ENCODE peak calls at places on chromosomes 7 and 10, in five cellular contexts. H is stomach, D is heart left ventricle, C is BE2C, G is adrenal gland. A is an unnamed sample. For H3K4me1, the result is how much of the 10 kb centered on the place peaks cover.

GRCh38 chr7:55534262-55534915 is 37.9 kb downstream of the VOPP1 start:
- DNase-seq in C (no peak), H (no peak), D (peak), G (peak), A (no peak)

GRCh38 chr7:2558620-2559282 is at the start of gene IQCE:
- DNase-seq in C (peak), G (peak), H (peak), D (peak), A (peak)

GRCh38 chr7:127530148-127530547 is 55.2 kb downstream of the GCC1 start:
- DNase-seq in C (no peak), D (no peak), G (no peak), H (no peak), A (no peak)

GRCh38 chr10:58892039-58892665 is 284.3 kb upstream of the PHYHIPL start:
- DNase-seq in G (peak), D (peak), H (no peak), C (no peak), A (no peak)

GRCh38 chr7:20797174-20798080 is 10.7 kb upstream of the SP8 start:
- DNase-seq in H (no peak), G (peak), C (no peak), D (no peak), A (no peak)

GRCh38 chr7:69430502-69431145 is 167.7 kb upstream of the AUTS2 start:
- DNase-seq in C (peak), G (peak), D (peak), H (no peak), A (no peak)

GRCh38 chr10:101441539-101442455 is 87.8 kb downstream of the BTRC start:
- DNase-seq in D (no peak), H (no peak), G (peak), C (peak), A (no peak)

GRCh38 chr7:5652118-5652517 is 129.3 kb downstream of the RNF216 start:
- DNase-seq in C (no peak), D (no peak), H (no peak), G (no peak), A (no peak)

GRCh38 chr10:49433069-49433468 is 37.2 kb upstream of the DRGX start:
- DNase-seq in G (no peak), C (no peak), D (no peak), H (no peak), A (no peak)
- TF ChIP-seq CTCF in G (no peak), C (no peak), D (no peak), H (no peak), A (no peak)

GRCh38 chr7:32227746-32228145 is 157.5 kb upstream of the PDE1C start:
- DNase-seq in D (no peak), H (no peak), G (no peak), C (no peak), A (no peak)
- H3K4me3 ChIP-seq in D (no peak), H (no peak), G (no peak), C (no peak), A (no peak)

DNA sequence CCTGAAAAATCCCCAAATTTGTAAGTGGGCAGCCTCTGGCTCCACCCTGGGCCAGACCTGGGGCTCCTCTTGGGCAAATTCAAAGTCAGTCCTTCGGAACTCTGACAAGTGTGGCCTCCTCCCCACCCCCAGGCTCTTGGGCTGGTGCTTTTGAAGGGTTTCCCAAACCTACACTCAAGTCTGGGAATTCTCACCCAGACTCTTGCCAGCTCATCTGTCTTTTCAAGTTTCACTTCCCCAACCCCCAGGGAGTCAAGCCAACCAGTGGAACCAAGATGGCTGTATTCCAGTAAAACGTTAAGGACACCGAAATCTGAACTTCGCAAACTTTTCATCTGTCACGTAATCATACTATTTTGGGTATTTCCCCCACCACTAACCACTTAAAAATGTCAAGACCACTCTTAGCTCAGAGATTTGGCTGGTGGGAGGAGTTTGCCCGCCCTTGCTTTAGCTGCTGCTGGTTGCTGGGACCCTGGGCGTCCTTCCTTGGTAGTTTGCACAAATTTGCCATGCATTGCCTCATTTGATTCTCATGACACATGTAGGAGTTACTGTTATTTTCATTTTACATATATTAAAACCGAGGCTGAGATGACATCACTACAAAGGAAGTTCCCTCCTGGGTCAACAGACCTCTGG is 1.7 kb upstream of the MYO1G start:
- DNase-seq in H (no peak), G (peak), C (no peak), D (peak), A (no peak)
- H3K4me1 ChIP-seq in H (under half), G (under half), C (under half), D (under half), A (under half)

DNA sequence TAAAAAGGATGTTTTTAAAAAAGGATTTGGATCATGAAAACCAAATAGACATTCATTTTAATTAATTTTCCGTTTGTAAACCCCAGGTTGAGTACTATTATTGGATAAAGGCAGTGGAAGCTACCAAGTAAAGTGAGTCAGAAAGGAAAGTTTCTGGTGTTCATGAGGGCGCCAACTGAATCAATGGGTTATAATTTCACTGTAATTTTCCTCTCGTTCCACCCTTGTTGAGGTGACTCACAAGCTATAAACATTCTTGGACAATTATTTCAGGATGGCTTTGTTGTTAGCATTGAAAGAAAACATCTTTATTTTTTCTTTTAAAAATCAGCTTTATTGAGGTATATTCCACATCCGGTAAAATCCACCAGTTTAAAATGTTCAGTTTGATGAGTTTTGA is 5.1 kb upstream of the FAM133B start:
- DNase-seq in C (no peak), D (no peak), H (no peak), G (no peak), A (no peak)
- TF ChIP-seq CTCF in C (no peak), D (no peak), H (no peak), G (no peak), A (no peak)

GRCh38 chr10:70967591-70968588 is 79.5 kb upstream of the PCBD1 start:
- DNase-seq in H (no peak), D (no peak), G (no peak), C (no peak), A (no peak)
- H3K4me3 ChIP-seq in H (no peak), D (no peak), G (no peak), C (no peak), A (no peak)

DNA sequence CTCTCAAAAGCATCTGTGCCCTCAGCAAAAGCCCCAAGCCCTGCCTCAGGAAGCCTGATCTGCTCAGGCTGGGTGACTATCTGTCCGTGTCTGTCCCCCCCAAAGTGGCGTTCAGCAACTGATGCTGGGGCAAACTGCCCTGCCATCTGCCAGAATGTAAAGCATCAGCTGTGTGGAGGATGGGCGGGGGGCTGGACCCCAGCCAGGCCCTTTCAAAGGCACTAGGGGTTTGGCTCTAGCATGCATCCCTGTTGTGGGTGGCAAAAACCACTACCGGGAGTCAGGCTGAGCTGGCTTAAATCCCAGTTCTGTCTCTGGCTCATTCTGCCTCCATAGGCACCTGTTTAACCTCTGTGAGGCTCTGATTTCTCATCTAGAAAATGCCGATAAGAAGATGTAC is 35.5 kb downstream of the GPRIN2 start:
- DNase-seq in H (peak), D (peak), G (no peak), C (peak), A (no peak)
- H3K4me1 ChIP-seq in H (under half), D (under half), G (under half), C (under half), A (under half)